ENCODE peak calls at places on chromosomes 1 and 21, in five cellular contexts. X is PC-3, W is breast epithelium, H is left ventricle myocardium inferior, C is mammary epithelial cell. E is an unnamed sample.

GRCh38 chr1:235617808-235618207 is 31.8 kb downstream of the GNG4 start:
- DNase-seq in X (peak), C (peak), H (no peak), W (no peak), E (peak)

GRCh38 chr1:3858231-3858981 is 1.1 kb downstream of the DFFB start:
- DNase-seq in X (peak), W (no peak), C (peak), H (no peak), E (peak)

GRCh38 chr1:19936061-19936750 is 12.8 kb upstream of the PLA2G2E start:
- DNase-seq in H (no peak), W (no peak), C (no peak), X (no peak), E (no peak)

GRCh38 chr1:192903142-192903541 is 94.3 kb downstream of the RGS2 start:
- DNase-seq in H (no peak), X (no peak), C (no peak), W (no peak), E (no peak)

GRCh38 chr21:29349702-29350101 is 51.0 kb downstream of the BACH1 start:
- DNase-seq in H (no peak), W (no peak), X (no peak), C (no peak), E (no peak)

GRCh38 chr1:210262167-210262896 is 29.7 kb downstream of the SERTAD4 start:
- DNase-seq in H (peak), W (no peak), X (peak), C (peak), E (no peak)

GRCh38 chr1:221741364-221741970 is 422 bp downstream of the DUSP10 start:
- DNase-seq in X (peak), W (peak), C (no peak), H (no peak), E (peak)

GRCh38 chr21:28392436-28392835 is 600.2 kb downstream of the LTN1 start:
- DNase-seq in H (no peak), X (no peak), C (no peak), W (no peak), E (no peak)

GRCh38 chr1:204150702-204151561 is 912 bp downstream of the ETNK2 start:
- DNase-seq in X (no peak), H (no peak), C (no peak), W (peak), E (peak)

GRCh38 chr1:45543599-45544417 is 6.8 kb upstream of the AKR1A1 start:
- DNase-seq in X (no peak), H (peak), W (no peak), C (no peak), E (no peak)

GRCh38 chr1:45545553-45546310 is 4.9 kb upstream of the AKR1A1 start:
- DNase-seq in X (no peak), C (no peak), W (no peak), H (no peak), E (no peak)

GRCh38 chr1:45545019-45545493 is 5.6 kb upstream of the AKR1A1 start:
- DNase-seq in X (peak), H (no peak), C (no peak), W (no peak), E (no peak)

GRCh38 chr1:45544530-45544929 is 6.1 kb upstream of the AKR1A1 start:
- DNase-seq in W (no peak), H (no peak), C (no peak), X (no peak), E (no peak)

DNA sequence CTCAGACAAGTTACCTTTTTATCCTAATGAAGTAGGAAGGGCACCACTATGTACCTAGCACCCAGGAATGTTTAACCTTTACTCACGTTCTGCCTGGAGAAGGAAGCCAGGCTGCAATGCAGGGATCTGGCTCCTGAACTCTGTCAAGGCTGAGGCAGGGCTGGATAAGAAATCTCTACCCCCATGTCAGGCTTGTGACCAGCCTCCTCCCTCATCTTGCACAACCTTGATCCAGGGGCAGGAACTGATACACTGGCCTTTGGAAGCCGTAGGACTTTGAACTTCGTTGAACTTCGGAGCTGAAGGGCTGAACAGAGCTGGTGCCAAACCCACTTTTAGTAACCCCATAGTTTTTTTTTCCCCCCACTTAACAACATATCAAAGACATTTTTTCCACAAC is 8.0 kb upstream of the AKR1A1 start:
- DNase-seq in X (no peak), C (no peak), H (no peak), W (no peak), E (no peak)
- H3K27ac ChIP-seq in X (no peak), C (no peak), H (no peak), W (no peak), E (no peak)

GRCh38 chr1:202661136-202661845 is 49.0 kb downstream of the SYT2 start:
- DNase-seq in X (peak), C (no peak), H (no peak), W (no peak), E (no peak)

GRCh38 chr1:202658251-202658650 is 52.0 kb downstream of the SYT2 start:
- DNase-seq in X (no peak), H (no peak), W (no peak), C (no peak), E (no peak)

GRCh38 chr1:202659541-202659940 is 50.7 kb downstream of the SYT2 start:
- DNase-seq in X (no peak), W (no peak), C (no peak), H (no peak), E (no peak)

GRCh38 chr1:202658766-202659165 is 51.5 kb downstream of the SYT2 start:
- DNase-seq in C (no peak), X (no peak), W (no peak), H (no peak), E (no peak)

GRCh38 chr1:202659974-202660373 is 50.3 kb downstream of the SYT2 start:
- DNase-seq in C (no peak), X (no peak), H (no peak), W (no peak), E (no peak)
- TF ChIP-seq CTCF in C (no peak), X (no peak), H (no peak), W (no peak), E (no peak)

GRCh38 chr1:234270581-234271242 is 102.5 kb upstream of the COA6 start:
- DNase-seq in W (no peak), X (peak), H (no peak), C (no peak), E (no peak)
- H3K27ac ChIP-seq in W (no peak), X (no peak), H (no peak), C (no peak), E (no peak)

GRCh38 chr1:24127801-24128363 is 15.1 kb downstream of the IL22RA1 start:
- DNase-seq in H (no peak), C (no peak), W (no peak), X (no peak), E (no peak)
- TF ChIP-seq CTCF in H (no peak), C (no peak), W (no peak), X (no peak), E (no peak)

DNA sequence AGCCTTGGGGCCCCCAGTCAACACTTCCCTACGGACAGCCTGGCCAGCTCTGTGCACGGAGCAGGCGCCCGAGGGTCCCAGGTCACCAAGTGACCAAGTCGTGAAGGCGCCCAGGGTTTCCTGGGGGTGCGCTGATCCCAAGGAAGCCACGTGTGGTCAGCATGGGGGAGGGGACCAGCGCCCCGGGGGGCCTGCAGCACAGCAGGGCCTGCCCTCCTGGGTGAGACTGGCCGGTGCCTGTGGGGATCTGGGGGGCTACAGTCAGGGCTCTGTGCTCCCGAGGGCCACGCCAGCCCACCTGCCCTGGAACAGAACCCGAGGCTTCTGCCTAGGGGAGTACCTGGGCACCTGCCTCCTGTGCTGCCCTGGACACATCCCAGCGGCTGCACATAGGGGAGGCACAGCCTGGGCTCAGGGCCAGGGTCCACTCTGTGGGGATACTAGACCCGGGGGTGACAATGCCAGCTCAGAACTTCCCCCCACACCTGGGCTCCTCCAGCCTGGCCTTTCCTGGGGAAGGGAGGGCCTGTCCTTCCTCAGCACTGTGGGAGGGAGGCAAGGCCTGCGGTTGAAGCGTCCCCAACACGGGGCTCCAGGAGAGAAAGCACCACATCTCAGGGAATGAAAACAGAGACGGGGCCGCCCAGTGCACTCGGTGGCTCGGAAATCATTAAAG is 6.2 kb upstream of the POFUT2 start:
- DNase-seq in W (peak), H (peak), C (no peak), X (no peak), E (no peak)
- H3K27ac ChIP-seq in W (peak), H (peak), C (no peak), X (peak), E (no peak)

GRCh38 chr1:7294636-7295035 is 476.5 kb upstream of the VAMP3 start:
- DNase-seq in C (no peak), X (no peak), H (no peak), W (no peak), E (no peak)
- TF ChIP-seq CTCF in C (no peak), X (no peak), H (no peak), W (no peak), E (no peak)

DNA sequence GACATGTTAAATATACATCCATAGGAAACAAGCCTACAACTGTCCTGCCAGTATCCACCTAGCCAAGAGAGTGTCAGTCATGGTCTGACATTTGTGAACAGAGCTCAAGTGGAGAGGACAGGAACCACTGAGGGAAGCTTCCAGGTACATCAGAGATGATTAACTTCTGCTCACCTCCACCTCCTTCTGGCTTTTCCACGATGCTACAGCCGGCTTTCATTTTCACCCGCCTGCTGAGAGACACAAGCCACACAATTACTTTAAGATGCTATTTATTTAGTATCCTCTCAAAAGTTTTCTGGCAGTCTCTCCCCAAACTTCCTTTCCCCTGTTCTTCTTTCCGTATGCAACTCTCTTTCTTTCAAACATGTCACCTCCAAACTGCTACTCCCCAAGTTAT is 2.1 kb downstream of the ETV3 start:
- DNase-seq in X (no peak), C (peak), W (no peak), H (no peak), E (peak)
- H3K27ac ChIP-seq in X (no peak), C (peak), W (peak), H (no peak), E (no peak)

GRCh38 chr1:212290608-212291007 is 5.4 kb downstream of the PPP2R5A start:
- DNase-seq in H (no peak), C (no peak), W (no peak), X (peak), E (no peak)

GRCh38 chr1:212292250-212292924 is 7.2 kb downstream of the PPP2R5A start:
- DNase-seq in C (no peak), X (no peak), W (no peak), H (no peak), E (no peak)

GRCh38 chr1:212289262-212290077 is 4.3 kb downstream of the PPP2R5A start:
- DNase-seq in W (no peak), X (no peak), C (no peak), H (no peak), E (no peak)

GRCh38 chr1:212293579-212293978 is 8.4 kb downstream of the PPP2R5A start:
- DNase-seq in C (no peak), H (no peak), W (no peak), X (no peak), E (no peak)

GRCh38 chr1:212291505-212292134 is 6.4 kb downstream of the PPP2R5A start:
- DNase-seq in W (no peak), X (peak), H (no peak), C (peak), E (peak)
- TF ChIP-seq CTCF in W (peak), X (peak), H (peak), C (peak), E (peak)

GRCh38 chr1:223847781-223848345 is 2.1 kb upstream of the TP53BP2 start:
- DNase-seq in H (no peak), X (no peak), W (no peak), C (no peak), E (no peak)
- H3K27ac ChIP-seq in H (peak), X (no peak), W (peak), C (no peak), E (no peak)

E was measured in RWPE1.